ENCODE peak calls at places on chromosomes 4 and X, in four cellular contexts. H, L, Y and E are unnamed samples.

GRCh38 chr4:140150636-140150885 is 3.4 kb downstream of the MAML3 start:
- DNase-seq in H (no peak), L (no peak), Y (no peak), E (no peak)

GRCh38 chr4:155025762-155026457 is 182.5 kb upstream of the NPY2R start:
- DNase-seq in H (no peak), L (no peak), Y (peak; percentile 7), E (peak; percentile 5)

GRCh38 chr4:48017108-48017527 is 546 bp downstream of the NIPAL1 start:
- DNase-seq in H (no peak), L (peak; percentile 66), Y (peak; percentile 35), E (peak; percentile 20)

GRCh38 chr4:176534566-176534965 is 214.8 kb downstream of the SPCS3 start:
- DNase-seq in H (no peak), L (peak; percentile 95), Y (no peak), E (no peak)

GRCh38 chr4:1726146-1726934 is 5.0 kb downstream of the TACC3 start:
- DNase-seq in H (peak; percentile 45), L (peak; percentile 78), Y (peak; percentile 72), E (peak; percentile 69)

GRCh38 chr4:85474818-85475630 is at the start of gene ARHGAP24:
- DNase-seq in H (peak; percentile 51), L (peak; percentile 83), Y (peak; percentile 64), E (peak; percentile 91)

GRCh38 chrX:119669424-119670037 is 23.4 kb downstream of the SEPTIN6 start:
- DNase-seq in H (no peak), L (peak; percentile 84), Y (no peak), E (no peak)

GRCh38 chrX:125605145-125605544 is 285.5 kb downstream of the TEX13C start:
- DNase-seq in H (no peak), L (no peak), Y (no peak), E (no peak)

GRCh38 chr4:83231620-83232056 is 53.0 kb downstream of the COQ2 start:
- DNase-seq in H (peak; percentile 88), L (no peak), Y (no peak), E (no peak)

GRCh38 chr4:42489095-42489494 is 91.8 kb downstream of the SHISA3 start:
- DNase-seq in H (peak; percentile 62), L (no peak), Y (no peak), E (no peak)

GRCh38 chrX:20906571-20906970 is 467.6 kb upstream of the CNKSR2 start:
- DNase-seq in H (no peak), L (no peak), Y (no peak), E (no peak)

GRCh38 chr4:139848043-139848442 is 182.4 kb downstream of the MGST2 start:
- DNase-seq in H (no peak), L (no peak), Y (no peak), E (no peak)

GRCh38 chr4:170497105-170497504 is 407.3 kb upstream of the AADAT start:
- DNase-seq in H (peak; percentile 24), L (no peak), Y (no peak), E (peak; percentile 1)
- TF ChIP-seq ELK1 in H (no peak), L (no peak), Y (no peak), E (no peak)

GRCh38 chrX:152138388-152138784 is at the start of gene MAGEA10:
- DNase-seq in H (no peak), L (no peak), Y (no peak), E (no peak)
- TF ChIP-seq ELK1 in H (no peak), L (no peak), Y (no peak), E (no peak)

DNA sequence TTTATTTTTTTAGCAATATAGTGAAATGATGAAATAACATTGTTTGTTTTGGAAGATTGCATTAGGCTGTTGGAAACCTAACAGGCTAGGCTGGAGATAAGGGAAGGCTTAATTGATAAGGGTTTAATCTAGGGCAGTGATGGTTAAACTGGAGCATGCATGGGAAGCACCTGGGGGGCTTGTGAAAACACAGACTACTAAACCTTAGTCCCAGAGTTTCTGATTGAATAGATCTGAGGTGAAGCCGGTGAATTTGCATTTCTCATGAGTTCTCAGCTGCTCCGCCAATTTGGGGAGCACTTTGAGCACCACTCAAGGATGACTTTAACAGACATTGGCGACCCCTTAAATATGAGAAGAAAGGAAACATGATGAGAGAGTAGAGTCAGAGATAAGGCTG is 11.5 kb downstream of the STK26 start:
- DNase-seq in H (no peak), L (no peak), Y (no peak), E (no peak)
- TF ChIP-seq ELK1 in H (no peak), L (no peak), Y (no peak), E (no peak)

DNA sequence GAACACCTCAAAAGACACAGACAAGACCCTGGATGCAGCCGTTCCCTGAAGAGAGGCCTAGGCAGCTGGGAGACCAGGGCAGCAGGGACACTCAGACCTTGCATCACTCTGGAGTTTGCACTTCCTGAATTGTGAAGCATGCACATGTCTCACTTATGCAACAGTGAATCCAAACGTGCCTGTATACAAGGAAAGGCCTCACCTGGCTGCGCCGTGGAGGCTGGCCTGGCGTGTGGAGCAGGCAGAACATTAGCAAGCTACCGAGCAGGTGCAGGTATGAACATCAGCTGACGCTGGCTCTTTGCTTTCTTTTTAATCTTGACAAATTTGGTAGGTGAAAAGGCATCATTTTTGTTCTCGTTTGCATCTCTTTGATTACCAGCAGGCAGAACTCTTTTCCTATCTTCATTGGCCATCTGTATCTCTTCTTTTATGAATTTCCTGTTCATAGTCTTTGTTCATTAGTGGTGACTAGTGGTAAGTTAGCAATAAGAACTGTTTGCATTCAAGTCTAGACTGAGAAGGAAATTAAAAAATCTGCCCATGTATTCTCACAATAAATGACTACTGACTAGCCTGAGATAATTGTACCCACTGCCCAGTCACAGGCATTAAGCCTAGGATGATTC is 37.2 kb upstream of the IRAK1 start:
- DNase-seq in H (no peak), L (peak; percentile 20), Y (no peak), E (no peak)
- TF ChIP-seq ELK1 in H (no peak), L (no peak), Y (no peak), E (no peak)

GRCh38 chrX:33188286-33188685 is 23.1 kb downstream of the DMD start:
- DNase-seq in H (no peak), L (no peak), Y (no peak), E (no peak)

GRCh38 chrX:33188881-33189280 is 22.5 kb downstream of the DMD start:
- DNase-seq in H (no peak), L (peak; percentile 54), Y (no peak), E (no peak)

GRCh38 chrX:33178690-33179089 is 32.7 kb downstream of the DMD start:
- DNase-seq in H (no peak), L (no peak), Y (no peak), E (no peak)

GRCh38 chrX:33178218-33178617 is 33.1 kb downstream of the DMD start:
- DNase-seq in H (no peak), L (no peak), Y (no peak), E (no peak)

GRCh38 chrX:33183366-33183765 is 28.0 kb downstream of the DMD start:
- DNase-seq in H (no peak), L (peak; percentile 82), Y (no peak), E (no peak)
- TF ChIP-seq ELK1 in H (no peak), L (no peak), Y (no peak), E (no peak)

DNA sequence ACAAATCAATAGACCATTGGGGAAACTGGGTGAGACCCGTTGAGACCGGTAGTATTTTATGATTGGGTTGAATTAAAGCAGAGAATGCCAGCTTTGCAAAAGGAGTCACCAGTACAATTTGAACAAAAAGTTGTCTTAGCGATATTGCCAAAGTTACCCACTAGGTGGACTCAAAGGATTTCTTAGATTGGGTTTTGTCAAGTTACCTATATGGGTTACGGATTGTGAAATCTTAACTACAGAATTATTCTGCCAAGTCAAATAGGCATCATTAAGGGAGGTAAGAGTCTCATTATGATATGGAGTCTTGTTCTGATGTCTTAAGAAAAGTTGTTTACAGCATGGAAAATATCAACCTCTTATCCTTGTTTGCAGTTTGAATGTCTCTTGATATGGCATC is 15.0 kb upstream of the CT47A1 start:
- DNase-seq in H (peak; percentile 5), L (no peak), Y (no peak), E (peak; percentile 33)
- TF ChIP-seq ELK1 in H (no peak), L (no peak), Y (no peak), E (no peak)

DNA sequence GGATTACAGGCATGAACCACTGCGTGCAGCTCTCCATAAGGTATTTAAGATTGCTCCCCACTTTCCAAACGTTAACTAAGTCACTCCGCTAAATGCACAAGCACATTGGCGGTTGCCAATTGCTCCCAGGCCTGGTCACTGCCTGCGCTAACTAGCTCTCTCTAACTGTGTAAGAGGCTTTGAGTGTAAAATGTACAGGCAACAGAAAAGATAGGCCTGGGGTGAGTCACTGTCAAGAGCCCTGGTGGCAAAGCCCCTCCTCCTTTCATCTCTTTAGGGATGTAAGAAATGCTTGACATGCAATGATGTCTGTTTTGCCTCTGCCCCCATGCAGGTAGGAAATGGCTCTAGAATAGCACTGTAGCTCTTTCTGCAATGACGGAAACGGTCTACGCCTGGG is 329.7 kb upstream of the GATB start:
- DNase-seq in H (no peak), L (peak; percentile 65), Y (no peak), E (no peak)
- TF ChIP-seq ELK1 in H (no peak), L (no peak), Y (no peak), E (no peak)

GRCh38 chrX:134171661-134172587 is 65.1 kb upstream of the CCDC160 start:
- DNase-seq in H (no peak), L (no peak), Y (no peak), E (no peak)
- TF ChIP-seq ELK1 in H (no peak), L (no peak), Y (no peak), E (no peak)

GRCh38 chr4:33911951-33912350 is 2332.4 kb downstream of the ARAP2 start:
- DNase-seq in H (no peak), L (no peak), Y (no peak), E (no peak)

GRCh38 chr4:33914386-33914785 is 2329.9 kb downstream of the ARAP2 start:
- DNase-seq in H (no peak), L (no peak), Y (no peak), E (no peak)
- TF ChIP-seq ELK1 in H (no peak), L (no peak), Y (no peak), E (no peak)

GRCh38 chr4:36388710-36389109 is 107.3 kb downstream of the DTHD1 start:
- DNase-seq in H (no peak), L (no peak), Y (no peak), E (no peak)

GRCh38 chr4:36392916-36393315 is 111.5 kb downstream of the DTHD1 start:
- DNase-seq in H (no peak), L (no peak), Y (no peak), E (no peak)

GRCh38 chr4:36386691-36387090 is 105.3 kb downstream of the DTHD1 start:
- DNase-seq in H (no peak), L (no peak), Y (no peak), E (no peak)

GRCh38 chr4:36394352-36394903 is 113.0 kb downstream of the DTHD1 start:
- DNase-seq in H (peak; percentile 20), L (no peak), Y (no peak), E (peak; percentile 10)

DNA sequence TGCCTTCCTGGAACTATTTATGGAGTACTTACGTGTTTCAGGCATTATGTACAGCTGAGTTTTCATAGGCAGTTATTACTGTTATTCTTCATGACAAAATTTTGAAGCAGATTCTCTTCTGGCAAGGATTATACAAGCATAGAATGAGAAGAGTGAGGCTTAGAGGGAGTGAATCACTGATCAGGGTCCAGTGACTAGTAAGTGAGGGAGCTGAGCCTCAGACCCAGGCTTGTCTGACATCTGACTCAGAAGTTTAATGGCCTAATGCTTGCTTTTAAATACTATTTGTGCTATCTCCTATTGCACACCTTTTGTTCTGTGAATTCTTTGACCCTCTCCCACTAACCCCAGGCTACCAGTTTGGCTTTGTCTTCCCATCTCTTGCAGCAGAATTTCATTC is 110.6 kb downstream of the DTHD1 start:
- DNase-seq in H (no peak), L (no peak), Y (no peak), E (no peak)
- TF ChIP-seq ELK1 in H (no peak), L (no peak), Y (no peak), E (no peak)